ENCODE peak calls at places on chromosomes 4 and X, in ten cellular contexts. M is osteocyte, B is pancreas, K is left lung, E is thoracic aorta, W is hepatocyte, F is fibroblast of pulmonary artery, L is breast epithelium, Z is body of pancreas, J is GM20000. X is an unnamed sample.
A peak's percentile ranks its signal among the peaks of the same experiment; 100 is the strongest.

GRCh38 chrX:134849390-134849789 is 141.4 kb upstream of the SMIM10 start:
- DNase-seq in M (no peak), B (no peak), K (no peak), E (no peak), W (no peak), F (peak; percentile 43), L (no peak), Z (no peak), J (no peak), X (no peak)

GRCh38 chr4:168605411-168605810 is 108.6 kb downstream of the PALLD start:
- DNase-seq in M (no peak), B (no peak), K (no peak), E (no peak), W (no peak), F (peak; percentile 64), L (no peak), Z (no peak), J (no peak), X (no peak)

GRCh38 chrX:24561121-24561520 is 86.0 kb downstream of the PCYT1B start:
- DNase-seq in M (no peak), B (no peak), K (no peak), E (no peak), W (no peak), F (peak; percentile 23), L (no peak), Z (no peak), J (peak; percentile 18), X (no peak)

GRCh38 chrX:106912864-106913263 is 7.3 kb upstream of the CLDN2 start:
- DNase-seq in M (no peak), B (no peak), K (no peak), E (no peak), W (no peak), F (peak; percentile 44), L (no peak), Z (no peak), J (no peak), X (no peak)

GRCh38 chrX:15947648-15948317 is 93.2 kb upstream of the AP1S2 start:
- DNase-seq in M (no peak), B (no peak), K (no peak), E (no peak), W (peak; percentile 27), F (peak; percentile 66), L (no peak), Z (no peak), J (no peak), X (peak; percentile 15)

GRCh38 chrX:41737065-41737464 is 13.1 kb downstream of the GPR82 start:
- DNase-seq in M (no peak), B (no peak), K (no peak), E (no peak), W (no peak), F (no peak), L (no peak), Z (no peak), J (no peak), X (no peak)

GRCh38 chr4:63085091-63085490 is 1324.2 kb downstream of the TECRL start:
- DNase-seq in M (no peak), B (no peak), K (no peak), E (no peak), W (no peak), F (no peak), L (no peak), Z (no peak), J (no peak), X (no peak)

GRCh38 chrX:10166731-10167149 is 10.0 kb downstream of the CLCN4 start:
- DNase-seq in M (no peak), B (no peak), K (peak; percentile 58), E (no peak), W (no peak), F (no peak), L (no peak), Z (no peak), J (no peak), X (no peak)

GRCh38 chr4:98166025-98166730 is 22.9 kb upstream of the STPG2 start:
- DNase-seq in M (no peak), B (peak; percentile 62), K (peak; percentile 64), E (no peak), W (no peak), F (peak; percentile 8), L (peak; percentile 50), Z (peak; percentile 88), J (no peak), X (no peak)

GRCh38 chr4:1487761-1488160 is 81.5 kb upstream of the NKX1-1 start:
- DNase-seq in M (no peak), B (no peak), K (no peak), E (no peak), W (no peak), F (no peak), L (no peak), Z (no peak), J (no peak), X (no peak)

GRCh38 chr4:95027906-95028618 is 270.3 kb downstream of the BMPR1B start:
- DNase-seq in M (no peak), B (no peak), K (no peak), E (no peak), W (no peak), F (no peak), L (no peak), Z (no peak), J (no peak), X (no peak)

GRCh38 chrX:48468693-48469691 is 1.1 kb downstream of the SLC38A5 start:
- DNase-seq in M (no peak), B (no peak), K (no peak), E (no peak), W (no peak), F (no peak), L (no peak), Z (no peak), J (peak; percentile 46), X (no peak)

GRCh38 chrX:2741386-2741785 is 10.5 kb upstream of the XG start:
- DNase-seq in M (no peak), B (no peak), K (no peak), E (no peak), W (no peak), F (no peak), L (no peak), Z (no peak), J (no peak), X (no peak)

GRCh38 chrX:153333821-153334653 is at the start of gene ZNF275:
- DNase-seq in M (peak; percentile 94), B (peak; percentile 76), K (peak; percentile 75), E (peak; percentile 19), W (peak; percentile 90), F (peak; percentile 70), L (peak; percentile 47), Z (peak; percentile 81), J (peak; percentile 94), X (peak; percentile 83)

GRCh38 chr4:56979674-56980073 is 978 bp downstream of the POLR2B start:
- DNase-seq in M (no peak), B (no peak), K (no peak), E (no peak), W (peak; percentile 48), F (peak; percentile 46), L (no peak), Z (no peak), J (no peak), X (peak; percentile 33)

GRCh38 chrX:99857455-99857854 is 552.6 kb downstream of the PCDH19 start:
- DNase-seq in M (no peak), B (no peak), K (no peak), E (no peak), W (no peak), F (no peak), L (no peak), Z (no peak), J (no peak), X (no peak)
- TF ChIP-seq CTCF in M (no peak), B (no peak), K (no peak), E (no peak), W (peak; percentile 22), F (no peak), L (no peak), Z (no peak), J (no peak), X (peak; percentile 39)

DNA sequence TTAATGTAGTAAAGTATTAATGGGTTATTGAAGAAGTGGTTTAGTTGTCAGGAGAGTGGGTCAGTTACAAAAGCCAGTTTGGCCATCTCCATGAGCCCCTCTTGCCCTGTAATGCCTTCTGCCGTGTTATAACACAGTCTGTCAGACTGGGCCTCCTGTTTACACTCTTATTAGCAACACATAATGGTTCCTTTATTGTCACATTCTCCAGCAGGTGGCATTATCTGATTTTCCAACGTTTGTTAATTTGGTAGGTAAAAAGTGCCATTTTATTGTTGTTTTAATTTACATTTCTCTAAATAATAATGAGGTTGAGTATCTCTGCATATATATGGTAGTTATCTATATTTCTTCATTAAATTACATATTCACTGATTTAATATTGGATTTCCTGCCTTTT is 560.8 kb downstream of the FGF13 start:
- DNase-seq in M (no peak), B (no peak), K (no peak), E (no peak), W (no peak), F (no peak), L (no peak), Z (no peak), J (peak; percentile 1), X (no peak)
- TF ChIP-seq CTCF in M (no peak), B (no peak), K (no peak), E (no peak), W (no peak), F (no peak), L (no peak), Z (no peak), J (no peak), X (no peak)

GRCh38 chr4:128379860-128380259 is 92.2 kb upstream of the PGRMC2 start:
- DNase-seq in M (no peak), B (peak; percentile 52), K (no peak), E (no peak), W (peak; percentile 23), F (peak; percentile 60), L (no peak), Z (peak; percentile 74), J (peak; percentile 29), X (no peak)
- TF ChIP-seq CTCF in M (peak; percentile 60), B (peak; percentile 52), K (peak; percentile 31), E (peak; percentile 49), W (peak; percentile 37), F (peak; percentile 65), L (no peak), Z (peak; percentile 64), J (peak; percentile 25), X (no peak)

DNA sequence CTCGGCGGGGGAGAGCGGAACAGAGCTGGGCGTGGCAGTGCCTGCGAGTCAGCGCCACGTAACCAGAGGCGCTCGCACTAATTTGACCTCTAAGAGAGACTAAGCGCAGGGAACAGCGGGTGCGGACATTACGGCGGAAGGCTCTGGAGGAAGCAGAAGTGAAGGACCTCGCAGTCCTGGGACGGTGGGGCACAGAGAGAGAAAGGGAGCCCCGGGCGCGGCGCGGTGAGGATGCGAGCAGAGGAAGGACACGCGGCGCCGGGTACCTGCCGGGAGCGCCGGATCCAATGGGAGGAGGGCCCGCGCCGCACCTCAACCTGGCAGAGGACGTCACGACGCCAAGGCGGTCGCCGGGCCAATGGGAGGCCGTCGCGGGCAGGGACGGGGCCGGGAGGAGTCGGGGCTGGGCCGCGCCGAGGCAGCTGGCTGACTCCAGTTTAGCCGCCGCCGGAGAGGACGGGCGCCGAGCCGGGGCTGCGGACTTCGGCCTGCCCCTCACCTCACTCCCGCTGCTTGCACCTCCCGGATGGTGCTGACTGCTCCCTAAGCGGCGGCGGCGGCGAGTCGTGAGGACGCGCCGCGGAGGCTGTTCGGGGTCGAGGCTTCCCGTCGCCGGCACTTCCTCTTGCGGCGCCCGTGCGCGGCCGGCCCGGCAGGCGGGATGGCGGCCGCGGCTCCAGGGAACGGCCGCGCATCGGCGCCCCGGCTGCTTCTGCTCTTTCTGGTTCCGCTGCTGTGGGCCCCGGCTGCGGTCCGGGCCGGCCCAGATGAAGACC is at the start of gene TMEM165:
- DNase-seq in M (peak; percentile 95), B (peak; percentile 93), K (peak; percentile 96), E (peak; percentile 66), W (peak; percentile 95), F (peak; percentile 85), L (peak; percentile 93), Z (peak; percentile 95), J (peak; percentile 95), X (peak; percentile 89)
- TF ChIP-seq CTCF in M (no peak), B (no peak), K (no peak), E (no peak), W (no peak), F (no peak), L (no peak), Z (no peak), J (no peak), X (no peak)

GRCh38 chr4:161564230-161564834 is 599.5 kb downstream of the FSTL5 start:
- DNase-seq in M (no peak), B (no peak), K (no peak), E (no peak), W (peak; percentile 21), F (peak; percentile 37), L (no peak), Z (no peak), J (no peak), X (no peak)
- TF ChIP-seq CTCF in M (peak; percentile 64), B (peak; percentile 13), K (peak; percentile 21), E (no peak), W (peak; percentile 63), F (peak; percentile 22), L (no peak), Z (no peak), J (no peak), X (peak; percentile 36)

X was measured in nephron progenitor cell.